ENCODE peak calls at places on chromosomes 12 and 14, in four cellular contexts. K is tibial nerve, V is A549, Z is transverse colon. R is an unnamed sample. For H3K4me1, the result is how much of the 10 kb centered on the place peaks cover.

GRCh38 chr12:92478692-92479091 is 224.1 kb upstream of the PLEKHG7 start:
- DNase-seq in K (no peak), V (no peak), Z (no peak), R (no peak)

GRCh38 chr14:59847711-59848110 is 22.9 kb downstream of the RTN1 start:
- DNase-seq in K (no peak), V (no peak), Z (no peak), R (no peak)

GRCh38 chr14:42095155-42095554 is 488.5 kb downstream of the LRFN5 start:
- DNase-seq in K (no peak), V (no peak), Z (no peak), R (no peak)

GRCh38 chr12:66405395-66405794 is 103.1 kb downstream of the HELB start:
- DNase-seq in K (no peak), V (no peak), Z (no peak), R (no peak)

GRCh38 chr14:68181395-68182326 is 362.1 kb downstream of the RAD51B start:
- DNase-seq in K (no peak), V (no peak), Z (no peak), R (no peak)

GRCh38 chr12:57632898-57633825 is at the start of gene B4GALNT1:
- DNase-seq in K (no peak), V (peak), Z (peak), R (no peak)

GRCh38 chr14:22630066-22630465 is 14.1 kb downstream of the OR6J1 start:
- DNase-seq in K (no peak), V (no peak), Z (no peak), R (no peak)

GRCh38 chr12:89353188-89353822 is 1.0 kb upstream of the DUSP6 start:
- DNase-seq in K (peak), V (peak), Z (peak), R (peak)

GRCh38 chr12:106767954-106768501 is 6.5 kb upstream of the RIC8B start:
- DNase-seq in K (no peak), V (no peak), Z (no peak), R (no peak)

GRCh38 chr12:66269757-66270383 is 32.4 kb upstream of the HELB start:
- DNase-seq in K (no peak), V (peak), Z (no peak), R (no peak)

GRCh38 chr14:79602023-79602422 is 609.3 kb downstream of the DIO2 start:
- DNase-seq in K (no peak), V (no peak), Z (no peak), R (no peak)

GRCh38 chr12:77010637-77011548 is 54.5 kb downstream of the E2F7 start:
- DNase-seq in K (peak), V (peak), Z (peak), R (peak)

GRCh38 chr14:96512122-96512521 is 9.9 kb downstream of the PAPOLA start:
- DNase-seq in K (no peak), V (no peak), Z (no peak), R (no peak)

GRCh38 chr12:116148844-116149243 is 128.6 kb downstream of the MED13L start:
- DNase-seq in K (no peak), V (no peak), Z (no peak), R (no peak)

GRCh38 chr12:5268424-5269210 is 163.3 kb upstream of the NTF3 start:
- DNase-seq in K (no peak), V (no peak), Z (no peak), R (no peak)

GRCh38 chr14:24678801-24679247 is 44.8 kb upstream of the GZMB start:
- DNase-seq in K (peak), V (peak), Z (peak), R (no peak)

GRCh38 chr12:77049767-77050353 is 15.5 kb downstream of the E2F7 start:
- DNase-seq in K (no peak), V (peak), Z (no peak), R (no peak)

GRCh38 chr14:101926085-101926484 is 38.3 kb upstream of the DYNC1H1 start:
- DNase-seq in K (no peak), V (no peak), Z (no peak), R (peak)

GRCh38 chr14:35558680-35559079 is 24.7 kb downstream of the INSM2 start:
- DNase-seq in K (no peak), V (no peak), Z (no peak), R (no peak)

GRCh38 chr12:62714409-62715075 is 220.4 kb downstream of the PPM1H start:
- DNase-seq in K (peak), V (no peak), Z (no peak), R (no peak)

GRCh38 chr14:93753647-93754046 is 34.6 kb downstream of the PRIMA1 start:
- DNase-seq in K (no peak), V (no peak), Z (no peak), R (no peak)

GRCh38 chr14:77301103-77301502 is 19.6 kb downstream of the POMT2 start:
- DNase-seq in K (peak), V (peak), Z (peak), R (peak)

GRCh38 chr12:122096591-122097149 is 18.1 kb downstream of the MLXIP start:
- DNase-seq in K (no peak), V (no peak), Z (peak), R (no peak)

GRCh38 chr14:103392572-103392971 is 7.4 kb downstream of the MARK3 start:
- DNase-seq in K (no peak), V (no peak), Z (no peak), R (no peak)

GRCh38 chr14:103392106-103392505 is 6.9 kb downstream of the MARK3 start:
- DNase-seq in K (no peak), V (no peak), Z (no peak), R (peak)

GRCh38 chr14:103390605-103391004 is 5.4 kb downstream of the MARK3 start:
- DNase-seq in K (no peak), V (no peak), Z (no peak), R (no peak)

GRCh38 chr14:103393078-103393477 is 7.9 kb downstream of the MARK3 start:
- DNase-seq in K (no peak), V (no peak), Z (no peak), R (no peak)

DNA sequence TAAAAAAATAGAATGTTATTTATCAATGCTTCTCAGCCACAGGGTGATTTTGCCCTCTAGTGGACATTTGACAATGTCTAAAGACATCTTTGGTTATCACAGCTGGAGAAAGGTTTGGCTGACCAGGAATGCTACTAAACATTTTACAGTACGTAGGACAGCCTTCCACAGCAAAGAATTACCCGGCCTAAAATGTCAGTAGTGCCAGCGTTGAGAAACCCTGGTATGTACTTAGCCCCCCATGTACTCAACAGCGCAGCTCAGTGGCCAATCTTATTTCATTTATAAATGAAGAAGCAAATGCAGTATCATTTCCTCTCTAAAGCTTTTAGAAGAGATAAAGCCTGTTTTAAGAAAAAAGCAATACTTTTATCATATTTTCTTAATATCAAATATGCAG is 5.8 kb downstream of the MARK3 start:
- DNase-seq in K (no peak), V (peak), Z (peak), R (no peak)
- H3K4me1 ChIP-seq in K (half or more), V (half or more), Z (under half), R (half or more)

GRCh38 chr12:389138-390096 is at the start of gene KDM5A:
- DNase-seq in K (peak), V (peak), Z (peak), R (peak)
- TF ChIP-seq CTCF in K (no peak), V (no peak), Z (peak), R (peak)

DNA sequence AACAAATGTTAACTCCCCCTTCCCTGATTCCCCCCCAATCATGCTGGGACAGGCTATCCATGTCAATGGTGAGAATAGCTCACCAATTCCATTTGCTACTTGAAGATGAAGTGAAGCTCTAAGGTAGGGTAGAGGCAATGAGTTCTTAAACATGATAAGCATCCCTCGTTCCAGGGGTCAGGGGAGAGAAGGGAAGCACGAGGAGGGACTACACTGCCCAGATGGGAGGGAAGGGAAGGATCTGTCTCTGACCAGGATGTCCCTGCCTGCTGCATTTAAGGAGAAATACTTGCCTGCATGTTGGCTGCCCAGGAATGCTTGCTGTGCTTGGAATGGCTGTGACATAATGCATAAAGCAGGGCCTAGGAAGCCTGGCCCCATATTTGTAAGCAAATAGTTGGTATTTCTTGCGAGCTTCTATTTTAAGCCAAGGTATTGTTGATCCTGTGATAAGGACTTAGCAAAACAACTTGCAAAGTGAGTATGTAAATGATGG is 155.1 kb downstream of the CEP83 start:
- DNase-seq in K (no peak), V (no peak), Z (no peak), R (no peak)
- H3K27ac ChIP-seq in K (no peak), V (no peak), Z (no peak), R (peak)

DNA sequence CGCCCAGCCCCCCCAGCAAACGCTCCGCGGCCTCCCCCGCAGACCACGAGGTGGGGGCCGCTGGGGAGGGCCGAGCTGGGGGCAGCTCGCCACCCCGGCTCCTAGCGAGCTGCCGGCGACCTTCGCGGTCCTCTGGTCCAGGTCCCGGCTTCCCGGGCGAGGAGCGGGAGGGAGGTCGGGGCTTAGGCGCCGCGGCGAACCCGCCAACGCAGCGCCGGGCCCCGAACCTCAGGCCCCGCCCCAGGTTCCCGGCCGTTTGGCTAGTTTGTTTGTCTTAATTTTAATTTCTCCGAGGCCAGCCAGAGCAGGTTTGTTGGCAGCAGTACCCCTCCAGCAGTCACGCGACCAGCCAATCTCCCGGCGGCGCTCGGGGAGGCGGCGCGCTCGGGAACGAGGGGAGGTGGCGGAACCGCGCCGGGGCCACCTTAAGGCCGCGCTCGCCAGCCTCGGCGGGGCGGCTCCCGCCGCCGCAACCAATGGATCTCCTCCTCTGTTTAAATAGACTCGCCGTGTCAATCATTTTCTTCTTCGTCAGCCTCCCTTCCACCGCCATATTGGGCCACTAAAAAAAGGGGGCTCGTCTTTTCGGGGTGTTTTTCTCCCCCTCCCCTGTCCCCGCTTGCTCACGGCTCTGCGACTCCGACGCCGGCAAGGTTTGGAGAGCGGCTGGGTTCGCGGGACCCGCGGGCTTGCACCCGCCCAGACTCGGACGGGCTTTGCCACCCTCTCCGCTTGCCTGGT is at the start of gene CDKN1B:
- DNase-seq in K (peak), V (peak), Z (peak), R (peak)
- H3K4me1 ChIP-seq in K (half or more), V (half or more), Z (under half), R (under half)

GRCh38 chr12:110335481-110336045 is 54.5 kb downstream of the ATP2A2 start:
- DNase-seq in K (no peak), V (no peak), Z (no peak), R (no peak)

GRCh38 chr12:110339184-110339952 is 58.3 kb downstream of the ATP2A2 start:
- DNase-seq in K (no peak), V (no peak), Z (no peak), R (no peak)

GRCh38 chr12:110340706-110341105 is 59.7 kb downstream of the ATP2A2 start:
- DNase-seq in K (no peak), V (no peak), Z (no peak), R (no peak)

GRCh38 chr12:110337912-110338710 is 57.1 kb downstream of the ATP2A2 start:
- DNase-seq in K (no peak), V (no peak), Z (no peak), R (no peak)

DNA sequence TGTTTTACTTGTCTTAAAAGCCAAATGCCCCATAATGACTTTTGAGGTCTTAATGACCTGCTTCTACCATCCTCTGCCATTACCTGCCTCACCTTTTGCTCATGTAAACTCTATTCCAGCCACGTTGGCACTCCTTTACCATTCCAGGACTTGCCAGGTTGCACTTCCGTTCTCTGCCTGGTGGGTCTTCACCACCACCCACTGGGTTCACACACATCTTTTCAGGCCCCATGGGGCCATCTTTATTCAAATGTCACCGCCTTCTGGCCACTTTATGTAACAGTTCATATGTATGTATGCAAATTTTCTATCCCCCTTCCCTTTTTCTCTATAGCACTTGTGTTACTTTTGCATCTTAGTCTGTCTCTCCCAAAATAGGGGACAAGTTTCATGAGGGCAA is 57.7 kb downstream of the ATP2A2 start:
- DNase-seq in K (no peak), V (peak), Z (no peak), R (no peak)
- TF ChIP-seq CTCF in K (no peak), V (peak), Z (no peak), R (no peak)

DNA sequence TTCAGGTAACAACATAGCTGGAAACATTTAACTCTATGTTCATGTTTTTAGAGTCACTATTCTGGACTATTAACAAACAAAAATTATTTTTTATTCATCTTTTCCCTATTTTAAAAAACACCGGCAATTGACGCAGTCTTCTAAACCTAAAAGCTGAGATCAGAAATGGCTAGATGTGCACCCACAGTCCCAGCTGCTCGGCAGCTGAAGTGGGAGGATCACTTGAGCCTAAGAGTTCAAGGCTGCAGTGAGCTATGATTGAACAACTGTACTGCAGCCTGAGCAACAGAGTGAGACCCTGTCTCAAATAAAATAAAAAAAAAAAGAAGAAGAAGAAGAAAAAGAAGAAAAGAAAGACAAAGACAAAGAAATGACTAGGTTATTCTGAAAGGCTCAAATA is 64.5 kb downstream of the PAX9 start:
- DNase-seq in K (no peak), V (no peak), Z (no peak), R (no peak)
- H3K27ac ChIP-seq in K (no peak), V (no peak), Z (no peak), R (no peak)

GRCh38 chr12:114668151-114668891 is 15.7 kb downstream of the TBX3 start:
- DNase-seq in K (peak), V (peak), Z (peak), R (no peak)
- H3K4me1 ChIP-seq in K (half or more), V (under half), Z (under half), R (under half)

GRCh38 chr14:32226051-32226450 is 23.0 kb upstream of the RNU6-8 start:
- DNase-seq in K (no peak), V (no peak), Z (no peak), R (no peak)

GRCh38 chr14:32230695-32231280 is 27.7 kb upstream of the RNU6-8 start:
- DNase-seq in K (no peak), V (peak), Z (no peak), R (no peak)

GRCh38 chr14:32233292-32233691 is 30.2 kb upstream of the RNU6-8 start:
- DNase-seq in K (no peak), V (no peak), Z (no peak), R (no peak)

GRCh38 chr14:32232481-32232880 is 29.4 kb upstream of the RNU6-8 start:
- DNase-seq in K (no peak), V (no peak), Z (no peak), R (no peak)

GRCh38 chr14:32230181-32230580 is 27.1 kb upstream of the RNU6-8 start:
- DNase-seq in K (no peak), V (peak), Z (no peak), R (no peak)
- TF ChIP-seq CTCF in K (no peak), V (peak), Z (no peak), R (no peak)

GRCh38 chr12:132986001-132986884 is at the start of gene ZNF26:
- DNase-seq in K (peak), V (peak), Z (peak), R (peak)
- H3K27ac ChIP-seq in K (peak), V (peak), Z (peak), R (peak)

GRCh38 chr12:47754126-47754525 is 4.6 kb downstream of the RAPGEF3 start:
- DNase-seq in K (no peak), V (no peak), Z (no peak), R (no peak)
- H3K4me1 ChIP-seq in K (half or more), V (under half), Z (under half), R (half or more)